ENCODE peak calls at places on chromosome 10, in four cellular contexts. One of them, this sample, is unnamed.

GRCh38 chr10:122559228-122559627 is 1.3 kb upstream of the DMBT1 start:
- DNase-seq in K562: no peak
- DNase-seq in A549: no peak
- DNase-seq in GM12878: no peak
- DNase-seq in this sample: no peak

GRCh38 chr10:69786791-69787190 is 14.9 kb upstream of the COL13A1 start:
- DNase-seq in K562: no peak
- DNase-seq in A549: peak
- DNase-seq in GM12878: no peak
- DNase-seq in this sample: no peak

GRCh38 chr10:91006752-91007346 is 86.0 kb upstream of the ANKRD1 start:
- DNase-seq in K562: no peak
- DNase-seq in A549: no peak
- DNase-seq in GM12878: peak
- DNase-seq in this sample: no peak

GRCh38 chr10:31866118-31866670 is 62.4 kb downstream of the ARHGAP12 start:
- DNase-seq in K562: no peak
- DNase-seq in A549: peak
- DNase-seq in GM12878: no peak
- DNase-seq in this sample: no peak

GRCh38 chr10:97466755-97467154 is 20.8 kb downstream of the ZDHHC16 start:
- DNase-seq in K562: no peak
- DNase-seq in A549: no peak
- DNase-seq in GM12878: no peak
- DNase-seq in this sample: peak

GRCh38 chr10:13731799-13732198 is 145.0 kb downstream of the PRPF18 start:
- DNase-seq in K562: no peak
- DNase-seq in A549: no peak
- DNase-seq in GM12878: no peak
- DNase-seq in this sample: no peak

GRCh38 chr10:93199221-93199681 is 125.6 kb downstream of the CYP26A1 start:
- DNase-seq in K562: no peak
- DNase-seq in A549: peak
- DNase-seq in GM12878: no peak
- DNase-seq in this sample: peak

GRCh38 chr10:35700490-35700887 is 58.4 kb upstream of the FZD8 start:
- DNase-seq in K562: no peak
- DNase-seq in A549: no peak
- DNase-seq in GM12878: no peak
- DNase-seq in this sample: no peak

DNA sequence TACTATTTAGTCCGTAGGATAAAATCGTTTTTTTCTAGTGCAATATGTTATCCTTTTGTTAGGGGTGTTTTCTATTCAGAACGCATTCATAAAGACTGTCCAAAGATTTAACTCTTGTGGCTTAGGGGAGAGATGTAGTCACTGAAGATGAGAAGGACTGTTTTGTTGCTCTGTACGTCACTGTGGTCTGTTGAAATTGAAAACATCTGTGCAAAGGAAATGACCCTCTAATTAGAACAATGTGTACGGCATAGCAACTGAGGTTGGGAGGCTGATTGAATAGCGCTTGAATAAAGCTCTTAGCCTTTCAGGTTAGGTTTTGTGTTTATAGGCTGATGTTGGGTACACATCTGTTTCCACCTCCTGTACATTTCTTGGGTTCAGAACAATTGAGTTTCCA is 453.4 kb upstream of the AKR1E2 start:
- DNase-seq in K562: no peak
- DNase-seq in A549: no peak
- DNase-seq in GM12878: no peak
- DNase-seq in this sample: no peak
- TF ChIP-seq KDM1A in K562: no peak
- TF ChIP-seq KDM1A in A549: no peak
- TF ChIP-seq KDM1A in GM12878: no peak
- TF ChIP-seq KDM1A in this sample: no peak

DNA sequence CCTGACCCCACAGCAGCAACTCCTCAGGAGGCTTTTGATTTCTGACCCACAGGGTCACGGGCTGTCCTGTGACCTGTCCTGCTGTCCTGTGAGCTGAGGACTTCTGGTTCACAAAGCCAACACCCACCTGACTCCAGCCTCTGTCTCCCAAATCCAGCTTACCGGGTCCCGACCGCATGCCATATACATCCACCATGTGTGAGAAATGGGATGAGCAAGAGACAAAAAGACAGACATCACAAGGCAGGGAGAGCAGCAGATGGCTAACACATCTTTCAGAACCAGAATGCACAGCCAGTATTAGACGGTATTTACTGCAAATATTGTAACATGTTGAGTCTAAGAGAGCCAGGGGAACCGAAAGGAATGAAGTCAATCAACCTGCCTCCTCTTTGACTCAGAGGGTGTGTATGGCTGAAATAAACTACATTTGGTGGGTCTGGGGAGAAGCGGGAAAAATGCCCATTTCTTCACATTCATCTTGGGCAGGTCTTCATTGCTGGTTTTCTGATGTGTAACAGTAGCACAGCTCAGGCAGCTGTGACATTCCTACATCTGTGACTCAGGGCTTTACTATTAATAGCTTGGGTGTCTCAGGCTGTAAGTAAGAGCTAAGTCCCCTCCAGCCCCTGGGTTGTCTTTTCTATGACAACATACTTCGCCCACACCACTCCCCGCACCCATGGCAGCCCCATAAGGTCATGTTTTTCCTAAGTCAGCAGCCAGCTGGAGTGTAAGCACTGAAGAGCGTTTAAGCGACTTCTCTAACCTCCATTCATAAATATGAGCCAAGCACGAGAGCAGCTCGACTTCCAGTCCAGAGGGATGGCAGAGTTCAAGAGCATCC is 25.0 kb downstream of the ABLIM1 start:
- DNase-seq in K562: peak
- DNase-seq in A549: peak
- DNase-seq in GM12878: no peak
- DNase-seq in this sample: peak
- TF ChIP-seq BHLHE40 in K562: no peak
- TF ChIP-seq BHLHE40 in A549: no peak
- TF ChIP-seq BHLHE40 in GM12878: no peak
- TF ChIP-seq BHLHE40 in this sample: no peak

DNA sequence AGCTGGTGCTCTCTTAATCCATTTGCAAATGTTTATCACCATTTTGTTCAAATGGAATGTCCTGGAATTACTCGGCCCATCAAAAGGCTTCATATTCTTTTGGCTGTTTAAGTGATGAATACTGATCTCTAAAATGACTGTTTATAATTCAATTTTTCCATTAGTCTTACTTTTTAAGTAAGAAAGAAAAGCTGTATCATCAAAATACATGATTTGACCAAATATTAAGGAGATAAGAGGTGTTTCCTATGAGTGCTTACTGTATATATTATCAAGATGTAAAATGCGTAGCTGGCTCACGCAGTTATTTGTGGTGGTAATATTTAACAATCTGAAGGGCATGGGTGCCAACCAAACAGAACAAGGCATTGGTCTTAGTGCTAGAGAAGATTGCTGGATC is 51.2 kb downstream of the OTUD1 start:
- DNase-seq in K562: no peak
- DNase-seq in A549: no peak
- DNase-seq in GM12878: no peak
- DNase-seq in this sample: no peak
- TF ChIP-seq POLR2AphosphoS2 in K562: no peak
- TF ChIP-seq POLR2AphosphoS2 in A549: no peak
- TF ChIP-seq POLR2AphosphoS2 in GM12878: no peak
- TF ChIP-seq POLR2AphosphoS2 in this sample: no peak

GRCh38 chr10:88113657-88114272 is 250.3 kb downstream of the PTEN start:
- DNase-seq in K562: no peak
- DNase-seq in A549: no peak
- DNase-seq in GM12878: no peak
- DNase-seq in this sample: no peak
- TF ChIP-seq KDM1A in K562: no peak
- TF ChIP-seq KDM1A in A549: no peak
- TF ChIP-seq KDM1A in GM12878: no peak
- TF ChIP-seq KDM1A in this sample: no peak

GRCh38 chr10:80498039-80498832 is 39.5 kb upstream of the SH2D4B start:
- DNase-seq in K562: no peak
- DNase-seq in A549: no peak
- DNase-seq in GM12878: no peak
- DNase-seq in this sample: no peak
- TF ChIP-seq BHLHE40 in K562: no peak
- TF ChIP-seq BHLHE40 in A549: no peak
- TF ChIP-seq BHLHE40 in GM12878: no peak
- TF ChIP-seq BHLHE40 in this sample: no peak

GRCh38 chr10:71647526-71648354 is 71.8 kb downstream of the C10orf105 start:
- DNase-seq in K562: peak
- DNase-seq in A549: no peak
- DNase-seq in GM12878: no peak
- DNase-seq in this sample: peak
- TF ChIP-seq POLR2AphosphoS2 in K562: no peak
- TF ChIP-seq POLR2AphosphoS2 in A549: no peak
- TF ChIP-seq POLR2AphosphoS2 in GM12878: no peak
- TF ChIP-seq POLR2AphosphoS2 in this sample: no peak

GRCh38 chr10:43313901-43314300 is 47.0 kb upstream of the RASGEF1A start:
- DNase-seq in K562: no peak
- DNase-seq in A549: no peak
- DNase-seq in GM12878: no peak
- DNase-seq in this sample: no peak
- TF ChIP-seq KDM1A in K562: no peak
- TF ChIP-seq KDM1A in A549: no peak
- TF ChIP-seq KDM1A in GM12878: no peak
- TF ChIP-seq KDM1A in this sample: no peak

GRCh38 chr10:100504101-100504500 is 15.6 kb downstream of the SEC31B start:
- DNase-seq in K562: no peak
- DNase-seq in A549: no peak
- DNase-seq in GM12878: no peak
- DNase-seq in this sample: peak
- TF ChIP-seq BHLHE40 in K562: no peak
- TF ChIP-seq BHLHE40 in A549: no peak
- TF ChIP-seq BHLHE40 in GM12878: no peak
- TF ChIP-seq BHLHE40 in this sample: no peak

GRCh38 chr10:111076682-111077661 is at the start of gene ADRA2A:
- DNase-seq in K562: no peak
- DNase-seq in A549: peak
- DNase-seq in GM12878: no peak
- DNase-seq in this sample: no peak
- TF ChIP-seq POLR2AphosphoS2 in K562: no peak
- TF ChIP-seq POLR2AphosphoS2 in A549: no peak
- TF ChIP-seq POLR2AphosphoS2 in GM12878: no peak
- TF ChIP-seq POLR2AphosphoS2 in this sample: no peak

This sample was measured in HepG2.